ENCODE peak calls at places on chromosome 14, in eight cellular contexts. One of them, this sample, is unnamed.

GRCh38 chr14:102255401-102256190 is 49.4 kb downstream of the MOK start:
- DNase-seq in A549: peak
- DNase-seq in HCEC 1CT: peak
- DNase-seq in foreskin fibroblast: no peak
- DNase-seq in central memory CD4-positive, alpha-beta T cell: no peak
- DNase-seq in amniotic stem cell: no peak
- DNase-seq in NCI-H1417: no peak
- DNase-seq in glutamatergic neuron: no peak
- DNase-seq in this sample: no peak

GRCh38 chr14:101132051-101132541 is 228.6 kb upstream of the RTL1 start:
- DNase-seq in A549: no peak
- DNase-seq in foreskin fibroblast: no peak
- DNase-seq in glutamatergic neuron: no peak
- DNase-seq in HCEC 1CT: no peak
- DNase-seq in central memory CD4-positive, alpha-beta T cell: no peak
- DNase-seq in NCI-H1417: no peak
- DNase-seq in amniotic stem cell: no peak
- DNase-seq in this sample: no peak

GRCh38 chr14:22849212-22849819 is 12.9 kb downstream of the MMP14 start:
- DNase-seq in glutamatergic neuron: no peak
- DNase-seq in A549: no peak
- DNase-seq in NCI-H1417: no peak
- DNase-seq in HCEC 1CT: peak
- DNase-seq in amniotic stem cell: no peak
- DNase-seq in foreskin fibroblast: peak
- DNase-seq in central memory CD4-positive, alpha-beta T cell: no peak
- DNase-seq in this sample: no peak

GRCh38 chr14:88546621-88547385 is 8.0 kb downstream of the PTPN21 start:
- DNase-seq in HCEC 1CT: no peak
- DNase-seq in A549: no peak
- DNase-seq in central memory CD4-positive, alpha-beta T cell: no peak
- DNase-seq in amniotic stem cell: no peak
- DNase-seq in foreskin fibroblast: no peak
- DNase-seq in NCI-H1417: no peak
- DNase-seq in glutamatergic neuron: no peak
- DNase-seq in this sample: no peak

GRCh38 chr14:68788275-68789001 is 4.4 kb downstream of the ZFP36L1 start:
- DNase-seq in glutamatergic neuron: no peak
- DNase-seq in amniotic stem cell: no peak
- DNase-seq in central memory CD4-positive, alpha-beta T cell: no peak
- DNase-seq in HCEC 1CT: no peak
- DNase-seq in NCI-H1417: no peak
- DNase-seq in A549: no peak
- DNase-seq in foreskin fibroblast: no peak
- DNase-seq in this sample: no peak

GRCh38 chr14:53347046-53347445 is 193.9 kb upstream of the DDHD1 start:
- DNase-seq in amniotic stem cell: no peak
- DNase-seq in foreskin fibroblast: no peak
- DNase-seq in NCI-H1417: no peak
- DNase-seq in central memory CD4-positive, alpha-beta T cell: no peak
- DNase-seq in A549: no peak
- DNase-seq in HCEC 1CT: no peak
- DNase-seq in glutamatergic neuron: no peak
- DNase-seq in this sample: no peak

GRCh38 chr14:61126083-61126962 is 145.3 kb downstream of the SLC38A6 start:
- DNase-seq in HCEC 1CT: no peak
- DNase-seq in central memory CD4-positive, alpha-beta T cell: no peak
- DNase-seq in NCI-H1417: peak
- DNase-seq in foreskin fibroblast: peak
- DNase-seq in amniotic stem cell: no peak
- DNase-seq in glutamatergic neuron: no peak
- DNase-seq in A549: no peak
- DNase-seq in this sample: no peak

GRCh38 chr14:37434867-37435266 is 160.2 kb downstream of the FOXA1 start:
- DNase-seq in glutamatergic neuron: no peak
- DNase-seq in HCEC 1CT: no peak
- DNase-seq in A549: no peak
- DNase-seq in amniotic stem cell: no peak
- DNase-seq in central memory CD4-positive, alpha-beta T cell: no peak
- DNase-seq in NCI-H1417: no peak
- DNase-seq in foreskin fibroblast: no peak
- DNase-seq in this sample: no peak

GRCh38 chr14:73935666-73936065 is 14.2 kb downstream of the FAM161B start:
- DNase-seq in A549: peak
- DNase-seq in NCI-H1417: no peak
- DNase-seq in glutamatergic neuron: no peak
- DNase-seq in central memory CD4-positive, alpha-beta T cell: no peak
- DNase-seq in amniotic stem cell: no peak
- DNase-seq in foreskin fibroblast: no peak
- DNase-seq in HCEC 1CT: peak
- DNase-seq in this sample: no peak

GRCh38 chr14:56064513-56064912 is 53.7 kb upstream of the PELI2 start:
- DNase-seq in glutamatergic neuron: no peak
- DNase-seq in central memory CD4-positive, alpha-beta T cell: no peak
- DNase-seq in HCEC 1CT: no peak
- DNase-seq in amniotic stem cell: no peak
- DNase-seq in A549: no peak
- DNase-seq in foreskin fibroblast: no peak
- DNase-seq in NCI-H1417: no peak
- DNase-seq in this sample: no peak

GRCh38 chr14:69808919-69809808 is 12.1 kb upstream of the SLC10A1 start:
- DNase-seq in HCEC 1CT: no peak
- DNase-seq in amniotic stem cell: no peak
- DNase-seq in central memory CD4-positive, alpha-beta T cell: no peak
- DNase-seq in A549: no peak
- DNase-seq in NCI-H1417: no peak
- DNase-seq in glutamatergic neuron: no peak
- DNase-seq in foreskin fibroblast: no peak
- DNase-seq in this sample: no peak

GRCh38 chr14:104428333-104428851 is 151.2 kb upstream of the C14orf180 start:
- DNase-seq in glutamatergic neuron: no peak
- DNase-seq in foreskin fibroblast: no peak
- DNase-seq in NCI-H1417: peak
- DNase-seq in central memory CD4-positive, alpha-beta T cell: no peak
- DNase-seq in A549: no peak
- DNase-seq in amniotic stem cell: no peak
- DNase-seq in HCEC 1CT: no peak
- DNase-seq in this sample: no peak

GRCh38 chr14:38730420-38730819 is 372.6 kb downstream of the SEC23A start:
- DNase-seq in NCI-H1417: no peak
- DNase-seq in A549: no peak
- DNase-seq in HCEC 1CT: no peak
- DNase-seq in central memory CD4-positive, alpha-beta T cell: no peak
- DNase-seq in amniotic stem cell: no peak
- DNase-seq in foreskin fibroblast: no peak
- DNase-seq in glutamatergic neuron: no peak
- DNase-seq in this sample: no peak

GRCh38 chr14:35384386-35385041 is 20.0 kb downstream of the NFKBIA start:
- DNase-seq in NCI-H1417: no peak
- DNase-seq in central memory CD4-positive, alpha-beta T cell: no peak
- DNase-seq in glutamatergic neuron: no peak
- DNase-seq in amniotic stem cell: peak
- DNase-seq in HCEC 1CT: peak
- DNase-seq in A549: no peak
- DNase-seq in foreskin fibroblast: peak
- DNase-seq in this sample: no peak

GRCh38 chr14:96852823-96853422 is 55.7 kb downstream of the VRK1 start:
- DNase-seq in foreskin fibroblast: peak
- DNase-seq in amniotic stem cell: peak
- DNase-seq in NCI-H1417: peak
- DNase-seq in A549: peak
- DNase-seq in glutamatergic neuron: no peak
- DNase-seq in HCEC 1CT: peak
- DNase-seq in central memory CD4-positive, alpha-beta T cell: no peak
- DNase-seq in this sample: no peak

GRCh38 chr14:68286667-68287066 is 467.1 kb downstream of the RAD51B start:
- DNase-seq in glutamatergic neuron: no peak
- DNase-seq in A549: no peak
- DNase-seq in NCI-H1417: no peak
- DNase-seq in HCEC 1CT: no peak
- DNase-seq in foreskin fibroblast: no peak
- DNase-seq in amniotic stem cell: no peak
- DNase-seq in central memory CD4-positive, alpha-beta T cell: no peak
- DNase-seq in this sample: no peak

GRCh38 chr14:24695265-24696241 is 61.6 kb upstream of the GZMB start:
- DNase-seq in A549: no peak
- DNase-seq in foreskin fibroblast: no peak
- DNase-seq in amniotic stem cell: no peak
- DNase-seq in central memory CD4-positive, alpha-beta T cell: no peak
- DNase-seq in NCI-H1417: no peak
- DNase-seq in HCEC 1CT: no peak
- DNase-seq in glutamatergic neuron: no peak
- DNase-seq in this sample: no peak

GRCh38 chr14:75449703-75450102 is 21.9 kb downstream of the JDP2 start:
- DNase-seq in HCEC 1CT: no peak
- DNase-seq in foreskin fibroblast: no peak
- DNase-seq in NCI-H1417: no peak
- DNase-seq in amniotic stem cell: no peak
- DNase-seq in central memory CD4-positive, alpha-beta T cell: no peak
- DNase-seq in glutamatergic neuron: no peak
- DNase-seq in A549: no peak
- DNase-seq in this sample: no peak

GRCh38 chr14:60722836-60723217 is 1.3 kb downstream of the SIX4 start:
- DNase-seq in central memory CD4-positive, alpha-beta T cell: no peak
- DNase-seq in NCI-H1417: no peak
- DNase-seq in amniotic stem cell: no peak
- DNase-seq in foreskin fibroblast: no peak
- DNase-seq in A549: peak
- DNase-seq in glutamatergic neuron: no peak
- DNase-seq in HCEC 1CT: no peak
- DNase-seq in this sample: no peak

GRCh38 chr14:51304428-51304827 is 64.4 kb downstream of the TMX1 start:
- DNase-seq in glutamatergic neuron: no peak
- DNase-seq in A549: no peak
- DNase-seq in amniotic stem cell: no peak
- DNase-seq in HCEC 1CT: peak
- DNase-seq in foreskin fibroblast: no peak
- DNase-seq in central memory CD4-positive, alpha-beta T cell: no peak
- DNase-seq in NCI-H1417: peak
- DNase-seq in this sample: no peak

GRCh38 chr14:20382526-20382925 is 30.8 kb downstream of the TEP1 start:
- DNase-seq in glutamatergic neuron: no peak
- DNase-seq in foreskin fibroblast: no peak
- DNase-seq in amniotic stem cell: no peak
- DNase-seq in A549: no peak
- DNase-seq in central memory CD4-positive, alpha-beta T cell: no peak
- DNase-seq in NCI-H1417: no peak
- DNase-seq in HCEC 1CT: no peak
- DNase-seq in this sample: no peak

GRCh38 chr14:24291446-24292117 is 8.0 kb downstream of the DHRS1 start:
- DNase-seq in central memory CD4-positive, alpha-beta T cell: no peak
- DNase-seq in foreskin fibroblast: no peak
- DNase-seq in glutamatergic neuron: no peak
- DNase-seq in A549: no peak
- DNase-seq in amniotic stem cell: no peak
- DNase-seq in HCEC 1CT: no peak
- DNase-seq in NCI-H1417: no peak
- DNase-seq in this sample: no peak

GRCh38 chr14:32608880-32609279 is 279.8 kb downstream of the AKAP6 start:
- DNase-seq in glutamatergic neuron: no peak
- DNase-seq in HCEC 1CT: peak
- DNase-seq in A549: no peak
- DNase-seq in central memory CD4-positive, alpha-beta T cell: no peak
- DNase-seq in foreskin fibroblast: no peak
- DNase-seq in NCI-H1417: no peak
- DNase-seq in amniotic stem cell: no peak
- DNase-seq in this sample: no peak

GRCh38 chr14:71890541-71890940 is 41.7 kb upstream of the RGS6 start:
- DNase-seq in A549: no peak
- DNase-seq in amniotic stem cell: no peak
- DNase-seq in foreskin fibroblast: no peak
- DNase-seq in NCI-H1417: no peak
- DNase-seq in HCEC 1CT: no peak
- DNase-seq in central memory CD4-positive, alpha-beta T cell: no peak
- DNase-seq in glutamatergic neuron: no peak
- DNase-seq in this sample: no peak

GRCh38 chr14:31659278-31659677 is 98.1 kb downstream of the NUBPL start:
- DNase-seq in glutamatergic neuron: no peak
- DNase-seq in HCEC 1CT: no peak
- DNase-seq in central memory CD4-positive, alpha-beta T cell: no peak
- DNase-seq in NCI-H1417: no peak
- DNase-seq in A549: no peak
- DNase-seq in amniotic stem cell: no peak
- DNase-seq in foreskin fibroblast: no peak
- DNase-seq in this sample: no peak

GRCh38 chr14:22630486-22630885 is 13.7 kb downstream of the OR6J1 start:
- DNase-seq in foreskin fibroblast: no peak
- DNase-seq in NCI-H1417: no peak
- DNase-seq in A549: no peak
- DNase-seq in central memory CD4-positive, alpha-beta T cell: no peak
- DNase-seq in amniotic stem cell: no peak
- DNase-seq in glutamatergic neuron: no peak
- DNase-seq in HCEC 1CT: peak
- DNase-seq in this sample: no peak

GRCh38 chr14:22065372-22065771 is 391.8 kb upstream of the OR4E1 start:
- DNase-seq in amniotic stem cell: no peak
- DNase-seq in NCI-H1417: no peak
- DNase-seq in foreskin fibroblast: no peak
- DNase-seq in A549: no peak
- DNase-seq in HCEC 1CT: no peak
- DNase-seq in central memory CD4-positive, alpha-beta T cell: no peak
- DNase-seq in glutamatergic neuron: no peak
- DNase-seq in this sample: no peak

GRCh38 chr14:99755629-99756603 is 37.3 kb upstream of the EML1 start:
- DNase-seq in amniotic stem cell: peak
- DNase-seq in foreskin fibroblast: peak
- DNase-seq in central memory CD4-positive, alpha-beta T cell: no peak
- DNase-seq in HCEC 1CT: peak
- DNase-seq in glutamatergic neuron: no peak
- DNase-seq in A549: peak
- DNase-seq in NCI-H1417: no peak
- DNase-seq in this sample: no peak

GRCh38 chr14:61287196-61287595 is 6.1 kb upstream of the TMEM30B start:
- DNase-seq in foreskin fibroblast: no peak
- DNase-seq in A549: no peak
- DNase-seq in NCI-H1417: no peak
- DNase-seq in central memory CD4-positive, alpha-beta T cell: no peak
- DNase-seq in HCEC 1CT: no peak
- DNase-seq in glutamatergic neuron: no peak
- DNase-seq in amniotic stem cell: no peak
- DNase-seq in this sample: no peak

GRCh38 chr14:89228921-89229639 is 188.0 kb downstream of the FOXN3 start:
- DNase-seq in HCEC 1CT: no peak
- DNase-seq in foreskin fibroblast: no peak
- DNase-seq in central memory CD4-positive, alpha-beta T cell: no peak
- DNase-seq in NCI-H1417: no peak
- DNase-seq in glutamatergic neuron: no peak
- DNase-seq in amniotic stem cell: no peak
- DNase-seq in A549: no peak
- DNase-seq in this sample: no peak

GRCh38 chr14:54881761-54882401 is 20.7 kb downstream of the GCH1 start:
- DNase-seq in A549: no peak
- DNase-seq in glutamatergic neuron: no peak
- DNase-seq in amniotic stem cell: no peak
- DNase-seq in central memory CD4-positive, alpha-beta T cell: peak
- DNase-seq in NCI-H1417: no peak
- DNase-seq in HCEC 1CT: peak
- DNase-seq in foreskin fibroblast: no peak
- DNase-seq in this sample: no peak

GRCh38 chr14:76958975-76959710 is 69.4 kb downstream of the IRF2BPL start:
- DNase-seq in foreskin fibroblast: no peak
- DNase-seq in A549: no peak
- DNase-seq in amniotic stem cell: no peak
- DNase-seq in HCEC 1CT: peak
- DNase-seq in NCI-H1417: no peak
- DNase-seq in glutamatergic neuron: no peak
- DNase-seq in central memory CD4-positive, alpha-beta T cell: no peak
- DNase-seq in this sample: no peak

GRCh38 chr14:92747701-92748258 is 647 bp downstream of the LGMN start:
- DNase-seq in glutamatergic neuron: no peak
- DNase-seq in NCI-H1417: peak
- DNase-seq in amniotic stem cell: no peak
- DNase-seq in central memory CD4-positive, alpha-beta T cell: no peak
- DNase-seq in A549: no peak
- DNase-seq in foreskin fibroblast: no peak
- DNase-seq in HCEC 1CT: peak
- DNase-seq in this sample: no peak

GRCh38 chr14:41016213-41016612 is 590.5 kb upstream of the LRFN5 start:
- DNase-seq in A549: no peak
- DNase-seq in HCEC 1CT: no peak
- DNase-seq in central memory CD4-positive, alpha-beta T cell: no peak
- DNase-seq in foreskin fibroblast: no peak
- DNase-seq in amniotic stem cell: no peak
- DNase-seq in glutamatergic neuron: no peak
- DNase-seq in NCI-H1417: no peak
- DNase-seq in this sample: no peak